ENCODE peak calls at places on chromosomes 16 and 17, in six cellular contexts. R is heart left ventricle, L is IMR-90, A is aorta, J is OCI-LY7, X is heart right ventricle. E is an unnamed sample.

GRCh38 chr16:71956500-71956899 is 43.7 kb downstream of the PKD1L3 start:
- DNase-seq in R (no peak), L (no peak), A (no peak), J (no peak), X (no peak), E (no peak)

GRCh38 chr16:80580109-80580832 is 39.5 kb downstream of the DYNLRB2 start:
- DNase-seq in R (no peak), L (peak), A (no peak), J (no peak), X (no peak), E (peak)

GRCh38 chr16:83338138-83338537 is 469.6 kb upstream of the HSBP1 start:
- DNase-seq in R (no peak), L (no peak), A (no peak), J (no peak), X (no peak), E (no peak)

GRCh38 chr16:62105244-62105643 is 69.0 kb upstream of the CDH8 start:
- DNase-seq in R (no peak), L (no peak), A (no peak), J (no peak), X (no peak), E (no peak)

GRCh38 chr17:72726936-72727335 is 365.6 kb downstream of the SLC39A11 start:
- DNase-seq in R (no peak), L (peak), A (no peak), J (peak), X (no peak), E (peak)

GRCh38 chr17:16351831-16352230 is 1.4 kb downstream of the CENPV start:
- DNase-seq in R (no peak), L (peak), A (no peak), J (no peak), X (no peak), E (peak)

GRCh38 chr16:1351215-1351581 is 480 bp downstream of the TSR3 start:
- DNase-seq in R (no peak), L (no peak), A (no peak), J (no peak), X (no peak), E (no peak)

GRCh38 chr17:57906910-57907309 is 48.3 kb downstream of the CUEDC1 start:
- DNase-seq in R (no peak), L (no peak), A (no peak), J (no peak), X (no peak), E (no peak)

GRCh38 chr16:21100447-21100846 is 50.2 kb downstream of the DNAH3 start:
- DNase-seq in R (no peak), L (peak), A (no peak), J (no peak), X (no peak), E (peak)

GRCh38 chr16:55056585-55057520 is 126.2 kb downstream of the IRX5 start:
- DNase-seq in R (no peak), L (no peak), A (no peak), J (no peak), X (no peak), E (no peak)

GRCh38 chr16:87829988-87830672 is 39.2 kb downstream of the SLC7A5 start:
- DNase-seq in R (no peak), L (no peak), A (no peak), J (no peak), X (no peak), E (no peak)

GRCh38 chr17:30095507-30096244 is 20.9 kb upstream of the NSRP1 start:
- DNase-seq in R (no peak), L (peak), A (no peak), J (peak), X (no peak), E (peak)

GRCh38 chr17:74454197-74455024 is 12.0 kb upstream of the CD300A start:
- DNase-seq in R (peak), L (peak), A (peak), J (peak), X (peak), E (peak)

GRCh38 chr17:49393491-49394255 is 21.0 kb downstream of the PHB1 start:
- DNase-seq in R (no peak), L (no peak), A (no peak), J (no peak), X (no peak), E (no peak)

GRCh38 chr17:56558088-56558487 is 35.4 kb upstream of the NOG start:
- DNase-seq in R (no peak), L (no peak), A (no peak), J (no peak), X (no peak), E (no peak)

GRCh38 chr17:29622337-29623282 is at the start of gene CORO6:
- DNase-seq in R (peak), L (peak), A (no peak), J (peak), X (peak), E (no peak)

GRCh38 chr17:65229596-65229995 is 92.4 kb downstream of the RGS9 start:
- DNase-seq in R (no peak), L (no peak), A (no peak), J (no peak), X (no peak), E (no peak)
- H3K4me3 ChIP-seq in R (no peak), L (no peak), A (no peak), J (no peak), X (no peak), E (no peak)

DNA sequence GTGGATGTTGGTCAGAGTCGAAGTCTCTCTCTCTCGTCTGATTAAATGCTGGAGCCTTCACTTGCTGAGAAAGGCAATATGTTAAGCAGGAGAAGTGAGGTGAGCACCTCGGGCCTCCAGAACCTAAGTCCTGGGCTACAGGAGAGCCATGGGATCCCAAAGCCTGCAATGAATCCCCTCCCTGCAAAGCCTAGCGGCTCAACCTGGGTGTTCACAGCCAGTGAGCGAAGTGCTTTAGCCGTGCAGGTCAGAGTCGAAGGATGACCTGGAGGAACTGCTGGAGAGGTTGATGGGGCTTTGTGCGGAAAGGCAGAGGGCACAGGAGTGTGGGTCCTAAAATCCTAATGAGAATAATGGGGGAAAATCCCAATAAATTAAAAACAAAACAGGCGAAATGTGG is 267.8 kb downstream of the ENGASE start:
- DNase-seq in R (no peak), L (no peak), A (no peak), J (no peak), X (no peak), E (no peak)
- H3K4me3 ChIP-seq in R (no peak), L (no peak), A (no peak), J (no peak), X (no peak), E (no peak)

DNA sequence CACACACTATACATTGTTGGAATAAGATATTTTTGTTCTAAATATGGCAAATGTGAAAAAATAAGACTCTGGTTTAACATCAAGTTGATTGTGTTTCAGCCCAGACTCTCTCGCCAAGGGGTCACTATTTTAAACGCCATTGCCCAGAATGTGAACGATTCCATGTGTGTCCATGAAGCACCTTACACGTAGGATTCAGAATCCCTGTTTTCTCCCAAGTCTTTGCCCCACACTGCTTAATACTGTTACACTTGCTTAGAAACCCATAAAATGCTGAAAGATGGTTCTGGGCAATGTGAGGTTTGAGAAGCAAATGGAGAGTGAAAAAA is 7.7 kb downstream of the HS3ST3B1 start:
- DNase-seq in R (no peak), L (no peak), A (no peak), J (no peak), X (no peak), E (no peak)
- H3K4me3 ChIP-seq in R (peak), L (peak), A (no peak), J (no peak), X (peak), E (peak)

GRCh38 chr17:47717261-47717697 is 15.8 kb upstream of the TBX21 start:
- DNase-seq in R (no peak), L (no peak), A (no peak), J (no peak), X (no peak), E (no peak)

GRCh38 chr17:47719411-47720152 is 13.5 kb upstream of the TBX21 start:
- DNase-seq in R (no peak), L (peak), A (no peak), J (no peak), X (no peak), E (peak)

GRCh38 chr17:47720196-47720595 is 12.8 kb upstream of the TBX21 start:
- DNase-seq in R (no peak), L (no peak), A (no peak), J (no peak), X (no peak), E (no peak)

GRCh38 chr17:47717845-47718621 is 15.0 kb upstream of the TBX21 start:
- DNase-seq in R (no peak), L (no peak), A (no peak), J (no peak), X (no peak), E (no peak)

GRCh38 chr17:47718634-47719405 is 14.2 kb upstream of the TBX21 start:
- DNase-seq in R (no peak), L (no peak), A (no peak), J (no peak), X (no peak), E (no peak)
- H3K4me3 ChIP-seq in R (no peak), L (no peak), A (no peak), J (no peak), X (no peak), E (no peak)

E was measured in brain microvascular endothelial cell.